ENCODE peak calls at places on chromosomes 16 and 17, in eight cellular contexts. One of them, this sample, is unnamed.
A peak's percentile ranks its signal among the peaks of the same experiment; 100 is the strongest.

GRCh38 chr16:85908889-85909584 is 10.1 kb downstream of the IRF8 start:
- DNase-seq in spleen: peak; percentile 59
- DNase-seq in AG09309: no peak
- DNase-seq in left ventricle myocardium inferior: no peak
- DNase-seq in CD4-positive, alpha-beta T cell: no peak
- DNase-seq in A549: no peak
- DNase-seq in tibial nerve: no peak
- DNase-seq in IMR-90: no peak
- DNase-seq in this sample: no peak

GRCh38 chr17:48868916-48869500 is 23.6 kb upstream of the ATP5MC1 start:
- DNase-seq in CD4-positive, alpha-beta T cell: no peak
- DNase-seq in IMR-90: no peak
- DNase-seq in left ventricle myocardium inferior: no peak
- DNase-seq in spleen: no peak
- DNase-seq in AG09309: no peak
- DNase-seq in tibial nerve: no peak
- DNase-seq in A549: no peak
- DNase-seq in this sample: no peak

GRCh38 chr16:78249056-78249455 is 149.6 kb downstream of the WWOX start:
- DNase-seq in left ventricle myocardium inferior: peak; percentile 32
- DNase-seq in CD4-positive, alpha-beta T cell: no peak
- DNase-seq in AG09309: no peak
- DNase-seq in spleen: no peak
- DNase-seq in tibial nerve: no peak
- DNase-seq in A549: peak; percentile 12
- DNase-seq in IMR-90: no peak
- DNase-seq in this sample: no peak

GRCh38 chr17:18258356-18259038 is at the start of gene FLII:
- DNase-seq in left ventricle myocardium inferior: peak; percentile 60
- DNase-seq in CD4-positive, alpha-beta T cell: peak; percentile 52
- DNase-seq in tibial nerve: no peak
- DNase-seq in spleen: peak; percentile 93
- DNase-seq in AG09309: no peak
- DNase-seq in IMR-90: peak; percentile 17
- DNase-seq in A549: peak; percentile 70
- DNase-seq in this sample: peak; percentile 74

GRCh38 chr16:69717066-69717465 is 9.3 kb downstream of the NQO1 start:
- DNase-seq in A549: no peak
- DNase-seq in spleen: no peak
- DNase-seq in IMR-90: no peak
- DNase-seq in left ventricle myocardium inferior: no peak
- DNase-seq in tibial nerve: no peak
- DNase-seq in CD4-positive, alpha-beta T cell: no peak
- DNase-seq in AG09309: no peak
- DNase-seq in this sample: no peak

GRCh38 chr16:86120982-86121242 is 221.9 kb downstream of the IRF8 start:
- DNase-seq in spleen: no peak
- DNase-seq in left ventricle myocardium inferior: no peak
- DNase-seq in A549: no peak
- DNase-seq in IMR-90: no peak
- DNase-seq in CD4-positive, alpha-beta T cell: no peak
- DNase-seq in AG09309: no peak
- DNase-seq in tibial nerve: no peak
- DNase-seq in this sample: no peak

GRCh38 chr17:69473801-69474170 is 59.3 kb downstream of the MAP2K6 start:
- DNase-seq in A549: peak; percentile 40
- DNase-seq in tibial nerve: no peak
- DNase-seq in CD4-positive, alpha-beta T cell: no peak
- DNase-seq in left ventricle myocardium inferior: no peak
- DNase-seq in AG09309: peak; percentile 18
- DNase-seq in spleen: no peak
- DNase-seq in IMR-90: peak; percentile 72
- DNase-seq in this sample: no peak

GRCh38 chr17:61131555-61131954 is 268.1 kb upstream of the TBX2 start:
- DNase-seq in spleen: no peak
- DNase-seq in tibial nerve: no peak
- DNase-seq in A549: no peak
- DNase-seq in AG09309: no peak
- DNase-seq in CD4-positive, alpha-beta T cell: no peak
- DNase-seq in IMR-90: no peak
- DNase-seq in left ventricle myocardium inferior: no peak
- DNase-seq in this sample: no peak

GRCh38 chr16:16169615-16170014 is 53.7 kb downstream of the ABCC6 start:
- DNase-seq in left ventricle myocardium inferior: no peak
- DNase-seq in AG09309: no peak
- DNase-seq in IMR-90: no peak
- DNase-seq in spleen: no peak
- DNase-seq in tibial nerve: no peak
- DNase-seq in CD4-positive, alpha-beta T cell: no peak
- DNase-seq in A549: no peak
- DNase-seq in this sample: no peak

GRCh38 chr16:87464691-87465300 is 28.0 kb downstream of the ZCCHC14 start:
- DNase-seq in CD4-positive, alpha-beta T cell: peak; percentile 7
- DNase-seq in AG09309: peak; percentile 71
- DNase-seq in A549: no peak
- DNase-seq in tibial nerve: peak; percentile 61
- DNase-seq in IMR-90: peak; percentile 96
- DNase-seq in left ventricle myocardium inferior: peak; percentile 61
- DNase-seq in spleen: no peak
- DNase-seq in this sample: peak; percentile 60

GRCh38 chr16:3175157-3176153 is 12.5 kb upstream of the OR1F1 start:
- DNase-seq in AG09309: no peak
- DNase-seq in CD4-positive, alpha-beta T cell: no peak
- DNase-seq in tibial nerve: no peak
- DNase-seq in IMR-90: peak; percentile 53
- DNase-seq in left ventricle myocardium inferior: no peak
- DNase-seq in A549: peak; percentile 91
- DNase-seq in spleen: peak; percentile 51
- DNase-seq in this sample: no peak

GRCh38 chr16:2043980-2044451 is 3.6 kb downstream of the NTHL1 start:
- DNase-seq in A549: no peak
- DNase-seq in AG09309: no peak
- DNase-seq in spleen: no peak
- DNase-seq in IMR-90: no peak
- DNase-seq in CD4-positive, alpha-beta T cell: no peak
- DNase-seq in tibial nerve: no peak
- DNase-seq in left ventricle myocardium inferior: peak; percentile 68
- DNase-seq in this sample: no peak

GRCh38 chr16:30409125-30410060 is 2.0 kb downstream of the ZNF771 start:
- DNase-seq in AG09309: no peak
- DNase-seq in tibial nerve: peak; percentile 83
- DNase-seq in CD4-positive, alpha-beta T cell: peak; percentile 93
- DNase-seq in A549: peak; percentile 89
- DNase-seq in IMR-90: peak; percentile 80
- DNase-seq in left ventricle myocardium inferior: peak; percentile 90
- DNase-seq in spleen: peak; percentile 97
- DNase-seq in this sample: peak; percentile 88

GRCh38 chr16:77788196-77789084 is at the start of gene VAT1L:
- DNase-seq in A549: peak; percentile 44
- DNase-seq in left ventricle myocardium inferior: peak; percentile 19
- DNase-seq in CD4-positive, alpha-beta T cell: no peak
- DNase-seq in AG09309: no peak
- DNase-seq in IMR-90: peak; percentile 63
- DNase-seq in tibial nerve: no peak
- DNase-seq in spleen: no peak
- DNase-seq in this sample: no peak

GRCh38 chr17:50133769-50134099 is 3.8 kb upstream of the SAMD14 start:
- DNase-seq in IMR-90: no peak
- DNase-seq in left ventricle myocardium inferior: no peak
- DNase-seq in CD4-positive, alpha-beta T cell: no peak
- DNase-seq in tibial nerve: no peak
- DNase-seq in spleen: no peak
- DNase-seq in AG09309: no peak
- DNase-seq in A549: no peak
- DNase-seq in this sample: no peak

GRCh38 chr17:74833501-74834361 is 26.0 kb downstream of the GRIN2C start:
- DNase-seq in left ventricle myocardium inferior: no peak
- DNase-seq in A549: no peak
- DNase-seq in tibial nerve: no peak
- DNase-seq in AG09309: no peak
- DNase-seq in IMR-90: peak; percentile 52
- DNase-seq in spleen: peak; percentile 86
- DNase-seq in CD4-positive, alpha-beta T cell: no peak
- DNase-seq in this sample: peak; percentile 76

GRCh38 chr17:59561042-59561441 is 4.4 kb upstream of the DHX40 start:
- DNase-seq in IMR-90: peak; percentile 3
- DNase-seq in AG09309: no peak
- DNase-seq in CD4-positive, alpha-beta T cell: no peak
- DNase-seq in spleen: no peak
- DNase-seq in tibial nerve: no peak
- DNase-seq in left ventricle myocardium inferior: no peak
- DNase-seq in A549: peak; percentile 50
- DNase-seq in this sample: peak; percentile 38

GRCh38 chr16:55701442-55702319 is 45.9 kb downstream of the SLC6A2 start:
- DNase-seq in left ventricle myocardium inferior: peak; percentile 45
- DNase-seq in spleen: peak; percentile 83
- DNase-seq in AG09309: peak; percentile 1
- DNase-seq in CD4-positive, alpha-beta T cell: no peak
- DNase-seq in tibial nerve: no peak
- DNase-seq in IMR-90: peak; percentile 26
- DNase-seq in A549: peak; percentile 47
- DNase-seq in this sample: peak; percentile 60

GRCh38 chr17:55540414-55541091 is 29.3 kb upstream of the SMIM36 start:
- DNase-seq in IMR-90: peak; percentile 16
- DNase-seq in CD4-positive, alpha-beta T cell: no peak
- DNase-seq in left ventricle myocardium inferior: no peak
- DNase-seq in tibial nerve: no peak
- DNase-seq in spleen: no peak
- DNase-seq in A549: peak; percentile 90
- DNase-seq in AG09309: no peak
- DNase-seq in this sample: no peak

GRCh38 chr17:3870871-3871306 is 22.0 kb downstream of the CAMKK1 start:
- DNase-seq in tibial nerve: no peak
- DNase-seq in IMR-90: no peak
- DNase-seq in left ventricle myocardium inferior: no peak
- DNase-seq in A549: no peak
- DNase-seq in spleen: no peak
- DNase-seq in CD4-positive, alpha-beta T cell: no peak
- DNase-seq in AG09309: no peak
- DNase-seq in this sample: peak; percentile 53

DNA sequence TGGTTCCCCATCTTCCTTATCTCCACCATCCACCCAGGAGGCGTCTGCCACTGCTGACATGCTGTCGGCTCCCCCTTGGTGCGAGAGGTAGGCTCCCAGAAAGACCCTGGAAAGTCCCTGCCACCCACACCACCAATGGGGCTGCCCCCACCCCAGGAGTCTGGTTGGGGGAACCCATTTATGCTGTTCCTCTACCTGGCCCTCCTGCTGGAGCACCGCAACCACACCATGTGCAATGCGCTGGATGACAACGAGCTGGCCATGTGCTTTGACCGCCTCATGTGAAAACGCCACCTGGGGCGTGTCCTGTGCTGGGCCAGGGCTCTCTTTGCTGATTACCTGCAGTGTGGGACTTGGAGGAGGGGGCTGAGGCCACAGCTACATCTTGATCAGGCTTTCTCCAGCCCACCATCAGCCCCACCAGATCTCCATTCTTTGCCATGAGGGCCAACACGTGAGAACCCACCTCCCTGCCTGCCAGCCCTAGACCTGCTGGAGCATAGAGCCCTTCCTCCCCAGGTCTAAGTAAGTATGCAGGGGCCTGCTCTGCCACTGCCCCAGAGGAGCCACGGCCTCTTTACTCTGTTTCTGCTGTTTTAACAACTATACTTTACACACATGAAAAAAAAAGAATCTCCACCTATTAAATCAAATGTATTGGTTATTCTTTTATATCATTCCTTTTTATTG is 7.9 kb upstream of the ALDH3A1 start:
- DNase-seq in A549: no peak
- DNase-seq in IMR-90: no peak
- DNase-seq in AG09309: no peak
- DNase-seq in tibial nerve: no peak
- DNase-seq in spleen: peak; percentile 69
- DNase-seq in CD4-positive, alpha-beta T cell: no peak
- DNase-seq in left ventricle myocardium inferior: no peak
- DNase-seq in this sample: peak; percentile 81
- TF ChIP-seq CTCF in A549: no peak
- TF ChIP-seq CTCF in IMR-90: no peak
- TF ChIP-seq CTCF in AG09309: no peak
- TF ChIP-seq CTCF in tibial nerve: no peak
- TF ChIP-seq CTCF in spleen: no peak
- TF ChIP-seq CTCF in CD4-positive, alpha-beta T cell: no peak
- TF ChIP-seq CTCF in left ventricle myocardium inferior: no peak
- TF ChIP-seq CTCF in this sample: no peak

GRCh38 chr17:78828470-78829185 is 12.0 kb downstream of the USP36 start:
- DNase-seq in tibial nerve: no peak
- DNase-seq in spleen: no peak
- DNase-seq in CD4-positive, alpha-beta T cell: no peak
- DNase-seq in A549: peak; percentile 67
- DNase-seq in IMR-90: peak; percentile 78
- DNase-seq in left ventricle myocardium inferior: no peak
- DNase-seq in AG09309: no peak
- DNase-seq in this sample: no peak
- TF ChIP-seq CTCF in tibial nerve: no peak
- TF ChIP-seq CTCF in spleen: no peak
- TF ChIP-seq CTCF in CD4-positive, alpha-beta T cell: no peak
- TF ChIP-seq CTCF in A549: peak; percentile 26
- TF ChIP-seq CTCF in IMR-90: peak; percentile 65
- TF ChIP-seq CTCF in left ventricle myocardium inferior: no peak
- TF ChIP-seq CTCF in AG09309: peak; percentile 68
- TF ChIP-seq CTCF in this sample: no peak

DNA sequence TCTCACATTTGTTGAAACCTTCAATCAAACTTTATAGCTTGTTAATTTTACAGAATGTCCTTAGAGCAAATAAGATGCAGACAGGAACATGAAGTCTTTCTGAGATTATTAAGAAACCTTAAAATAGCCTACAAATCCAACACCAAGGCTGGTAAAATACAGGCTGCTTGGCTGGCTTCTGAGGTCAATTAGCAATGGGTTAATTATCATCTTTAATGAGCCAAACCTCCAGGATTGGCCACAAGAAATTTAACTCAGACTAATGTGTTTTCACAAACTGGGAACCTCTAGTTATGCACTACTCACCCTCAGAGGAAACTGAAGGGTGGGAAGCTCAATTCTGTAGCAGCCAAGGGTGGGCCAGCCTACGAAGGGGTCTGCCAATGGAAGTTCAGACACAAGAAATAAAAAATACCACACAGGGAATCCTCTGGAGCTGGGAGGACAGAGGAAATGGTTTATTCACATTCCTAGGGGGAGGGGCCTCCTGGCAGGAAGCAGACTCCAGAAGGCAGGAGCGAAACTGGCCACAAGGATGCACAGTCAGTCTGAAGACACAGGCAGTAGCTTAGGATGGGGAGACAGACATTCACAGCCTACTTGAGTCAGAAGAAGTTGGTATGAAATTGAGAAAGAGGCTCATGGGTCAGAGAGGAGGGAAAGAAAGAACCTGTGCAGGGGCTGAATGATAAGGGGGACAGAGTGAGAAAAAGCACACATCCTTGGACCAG is 36.1 kb downstream of the HIC1 start:
- DNase-seq in tibial nerve: peak; percentile 59
- DNase-seq in AG09309: peak; percentile 89
- DNase-seq in spleen: peak; percentile 54
- DNase-seq in A549: peak; percentile 51
- DNase-seq in CD4-positive, alpha-beta T cell: no peak
- DNase-seq in IMR-90: peak; percentile 97
- DNase-seq in left ventricle myocardium inferior: peak; percentile 64
- DNase-seq in this sample: no peak
- TF ChIP-seq CTCF in tibial nerve: no peak
- TF ChIP-seq CTCF in AG09309: peak; percentile 62
- TF ChIP-seq CTCF in spleen: peak; percentile 36
- TF ChIP-seq CTCF in A549: no peak
- TF ChIP-seq CTCF in CD4-positive, alpha-beta T cell: no peak
- TF ChIP-seq CTCF in IMR-90: peak; percentile 55
- TF ChIP-seq CTCF in left ventricle myocardium inferior: peak; percentile 51
- TF ChIP-seq CTCF in this sample: no peak

GRCh38 chr17:63848834-63849689 is 6.6 kb upstream of the SMARCD2 start:
- DNase-seq in left ventricle myocardium inferior: peak; percentile 93
- DNase-seq in A549: peak; percentile 99
- DNase-seq in tibial nerve: peak; percentile 87
- DNase-seq in IMR-90: peak; percentile 80
- DNase-seq in CD4-positive, alpha-beta T cell: peak; percentile 89
- DNase-seq in AG09309: peak; percentile 52
- DNase-seq in spleen: peak; percentile 98
- DNase-seq in this sample: peak; percentile 97
- TF ChIP-seq CTCF in left ventricle myocardium inferior: peak; percentile 73
- TF ChIP-seq CTCF in A549: peak; percentile 88
- TF ChIP-seq CTCF in tibial nerve: peak; percentile 77
- TF ChIP-seq CTCF in IMR-90: peak; percentile 60
- TF ChIP-seq CTCF in CD4-positive, alpha-beta T cell: peak; percentile 77
- TF ChIP-seq CTCF in AG09309: peak; percentile 63
- TF ChIP-seq CTCF in spleen: peak; percentile 84
- TF ChIP-seq CTCF in this sample: peak; percentile 84

This sample was measured in GM10248.